ENCODE peak calls at places on chromosomes 4 and X, in seven cellular contexts. One of them, this sample, is unnamed.
A peak's percentile ranks its signal among the peaks of the same experiment; 100 is the strongest.

GRCh38 chr4:39873823-39874222 is 103.9 kb downstream of the PDS5A start:
- DNase-seq in substantia nigra: no peak
- DNase-seq in fibroblast of lung: peak; percentile 15
- DNase-seq in tibial nerve: no peak
- DNase-seq in CD8-positive, alpha-beta memory T cell: no peak
- DNase-seq in SK-N-SH: no peak
- DNase-seq in mammary epithelial cell: no peak
- DNase-seq in this sample: no peak

GRCh38 chrX:15524417-15524816 is 23.8 kb downstream of the BMX start:
- DNase-seq in substantia nigra: no peak
- DNase-seq in fibroblast of lung: peak; percentile 78
- DNase-seq in tibial nerve: no peak
- DNase-seq in CD8-positive, alpha-beta memory T cell: no peak
- DNase-seq in SK-N-SH: no peak
- DNase-seq in mammary epithelial cell: peak; percentile 39
- DNase-seq in this sample: no peak

GRCh38 chr4:74284074-74284473 is 24.2 kb upstream of the EPGN start:
- DNase-seq in substantia nigra: no peak
- DNase-seq in fibroblast of lung: peak; percentile 90
- DNase-seq in tibial nerve: no peak
- DNase-seq in CD8-positive, alpha-beta memory T cell: no peak
- DNase-seq in SK-N-SH: no peak
- DNase-seq in mammary epithelial cell: peak; percentile 73
- DNase-seq in this sample: no peak

GRCh38 chr4:52852041-52852440 is 10.1 kb upstream of the RASL11B start:
- DNase-seq in substantia nigra: no peak
- DNase-seq in fibroblast of lung: no peak
- DNase-seq in tibial nerve: no peak
- DNase-seq in CD8-positive, alpha-beta memory T cell: no peak
- DNase-seq in SK-N-SH: no peak
- DNase-seq in mammary epithelial cell: no peak
- DNase-seq in this sample: no peak

GRCh38 chrX:130108647-130109428 is 1.5 kb downstream of the ELF4 start:
- DNase-seq in substantia nigra: no peak
- DNase-seq in fibroblast of lung: no peak
- DNase-seq in tibial nerve: no peak
- DNase-seq in CD8-positive, alpha-beta memory T cell: no peak
- DNase-seq in SK-N-SH: peak; percentile 36
- DNase-seq in mammary epithelial cell: peak; percentile 45
- DNase-seq in this sample: no peak

GRCh38 chrX:148498067-148498466 is 2.4 kb upstream of the AFF2 start:
- DNase-seq in substantia nigra: no peak
- DNase-seq in fibroblast of lung: no peak
- DNase-seq in tibial nerve: no peak
- DNase-seq in CD8-positive, alpha-beta memory T cell: no peak
- DNase-seq in SK-N-SH: no peak
- DNase-seq in mammary epithelial cell: no peak
- DNase-seq in this sample: no peak

GRCh38 chr4:97016186-97016945 is 1126.9 kb downstream of the STPG2 start:
- DNase-seq in substantia nigra: no peak
- DNase-seq in fibroblast of lung: no peak
- DNase-seq in tibial nerve: no peak
- DNase-seq in CD8-positive, alpha-beta memory T cell: no peak
- DNase-seq in SK-N-SH: no peak
- DNase-seq in mammary epithelial cell: no peak
- DNase-seq in this sample: no peak

GRCh38 chr4:153589703-153590595 is 94.1 kb upstream of the TLR2 start:
- DNase-seq in substantia nigra: no peak
- DNase-seq in fibroblast of lung: no peak
- DNase-seq in tibial nerve: no peak
- DNase-seq in CD8-positive, alpha-beta memory T cell: no peak
- DNase-seq in SK-N-SH: no peak
- DNase-seq in mammary epithelial cell: no peak
- DNase-seq in this sample: no peak

GRCh38 chr4:11801466-11802446 is 373.1 kb upstream of the HS3ST1 start:
- DNase-seq in substantia nigra: no peak
- DNase-seq in fibroblast of lung: no peak
- DNase-seq in tibial nerve: no peak
- DNase-seq in CD8-positive, alpha-beta memory T cell: no peak
- DNase-seq in SK-N-SH: no peak
- DNase-seq in mammary epithelial cell: no peak
- DNase-seq in this sample: no peak

GRCh38 chr4:162865102-162865501 is 301.6 kb downstream of the NAF1 start:
- DNase-seq in substantia nigra: no peak
- DNase-seq in fibroblast of lung: no peak
- DNase-seq in tibial nerve: no peak
- DNase-seq in CD8-positive, alpha-beta memory T cell: no peak
- DNase-seq in SK-N-SH: no peak
- DNase-seq in mammary epithelial cell: no peak
- DNase-seq in this sample: no peak

GRCh38 chrX:12702509-12703091 is 88.6 kb upstream of the PRPS2 start:
- DNase-seq in substantia nigra: no peak
- DNase-seq in fibroblast of lung: no peak
- DNase-seq in tibial nerve: no peak
- DNase-seq in CD8-positive, alpha-beta memory T cell: no peak
- DNase-seq in SK-N-SH: peak; percentile 14
- DNase-seq in mammary epithelial cell: peak; percentile 62
- DNase-seq in this sample: no peak

GRCh38 chr4:151859646-151860045 is 98.8 kb upstream of the GATB start:
- DNase-seq in substantia nigra: no peak
- DNase-seq in fibroblast of lung: no peak
- DNase-seq in tibial nerve: no peak
- DNase-seq in CD8-positive, alpha-beta memory T cell: no peak
- DNase-seq in SK-N-SH: no peak
- DNase-seq in mammary epithelial cell: no peak
- DNase-seq in this sample: no peak

GRCh38 chrX:122579036-122579435 is 605.0 kb upstream of the GRIA3 start:
- DNase-seq in substantia nigra: no peak
- DNase-seq in fibroblast of lung: peak; percentile 60
- DNase-seq in tibial nerve: no peak
- DNase-seq in CD8-positive, alpha-beta memory T cell: no peak
- DNase-seq in SK-N-SH: no peak
- DNase-seq in mammary epithelial cell: no peak
- DNase-seq in this sample: no peak

GRCh38 chrX:106897259-106897658 is 5.9 kb downstream of the RIPPLY1 start:
- DNase-seq in substantia nigra: no peak
- DNase-seq in fibroblast of lung: peak; percentile 70
- DNase-seq in tibial nerve: no peak
- DNase-seq in CD8-positive, alpha-beta memory T cell: no peak
- DNase-seq in SK-N-SH: no peak
- DNase-seq in mammary epithelial cell: peak; percentile 12
- DNase-seq in this sample: no peak

GRCh38 chr4:138398297-138398696 is 156.1 kb upstream of the SLC7A11 start:
- DNase-seq in substantia nigra: no peak
- DNase-seq in fibroblast of lung: no peak
- DNase-seq in tibial nerve: no peak
- DNase-seq in CD8-positive, alpha-beta memory T cell: no peak
- DNase-seq in SK-N-SH: no peak
- DNase-seq in mammary epithelial cell: no peak
- DNase-seq in this sample: no peak

GRCh38 chrX:13341491-13342101 is 21.7 kb upstream of the ATXN3L start:
- DNase-seq in substantia nigra: no peak
- DNase-seq in fibroblast of lung: peak; percentile 63
- DNase-seq in tibial nerve: no peak
- DNase-seq in CD8-positive, alpha-beta memory T cell: no peak
- DNase-seq in SK-N-SH: no peak
- DNase-seq in mammary epithelial cell: no peak
- DNase-seq in this sample: no peak

GRCh38 chr4:38179690-38180299 is 219.6 kb downstream of the PTTG2 start:
- DNase-seq in substantia nigra: peak; percentile 32
- DNase-seq in fibroblast of lung: peak; percentile 85
- DNase-seq in tibial nerve: peak; percentile 61
- DNase-seq in CD8-positive, alpha-beta memory T cell: peak; percentile 49
- DNase-seq in SK-N-SH: peak; percentile 76
- DNase-seq in mammary epithelial cell: peak; percentile 74
- DNase-seq in this sample: peak; percentile 5

GRCh38 chrX:17077349-17077748 is 130.9 kb downstream of the REPS2 start:
- DNase-seq in substantia nigra: no peak
- DNase-seq in fibroblast of lung: no peak
- DNase-seq in tibial nerve: no peak
- DNase-seq in CD8-positive, alpha-beta memory T cell: no peak
- DNase-seq in SK-N-SH: no peak
- DNase-seq in mammary epithelial cell: no peak
- DNase-seq in this sample: no peak

GRCh38 chr4:37631551-37631950 is 54.6 kb downstream of the RELL1 start:
- DNase-seq in substantia nigra: no peak
- DNase-seq in fibroblast of lung: peak; percentile 29
- DNase-seq in tibial nerve: no peak
- DNase-seq in CD8-positive, alpha-beta memory T cell: no peak
- DNase-seq in SK-N-SH: no peak
- DNase-seq in mammary epithelial cell: no peak
- DNase-seq in this sample: no peak

GRCh38 chrX:16462912-16463311 is 187.0 kb upstream of the S100G start:
- DNase-seq in substantia nigra: no peak
- DNase-seq in fibroblast of lung: peak; percentile 82
- DNase-seq in tibial nerve: no peak
- DNase-seq in CD8-positive, alpha-beta memory T cell: no peak
- DNase-seq in SK-N-SH: no peak
- DNase-seq in mammary epithelial cell: no peak
- DNase-seq in this sample: no peak

GRCh38 chr4:83237591-83237990 is 47.0 kb downstream of the COQ2 start:
- DNase-seq in substantia nigra: no peak
- DNase-seq in fibroblast of lung: no peak
- DNase-seq in tibial nerve: no peak
- DNase-seq in CD8-positive, alpha-beta memory T cell: no peak
- DNase-seq in SK-N-SH: no peak
- DNase-seq in mammary epithelial cell: no peak
- DNase-seq in this sample: no peak

GRCh38 chrX:142804085-142804484 is 221.6 kb upstream of the SPANXN4 start:
- DNase-seq in substantia nigra: no peak
- DNase-seq in fibroblast of lung: no peak
- DNase-seq in tibial nerve: no peak
- DNase-seq in CD8-positive, alpha-beta memory T cell: no peak
- DNase-seq in SK-N-SH: peak; percentile 4
- DNase-seq in mammary epithelial cell: no peak
- DNase-seq in this sample: no peak

GRCh38 chr4:17347445-17347844 is 164.4 kb downstream of the QDPR start:
- DNase-seq in substantia nigra: no peak
- DNase-seq in fibroblast of lung: peak; percentile 30
- DNase-seq in tibial nerve: no peak
- DNase-seq in CD8-positive, alpha-beta memory T cell: no peak
- DNase-seq in SK-N-SH: peak; percentile 46
- DNase-seq in mammary epithelial cell: peak; percentile 3
- DNase-seq in this sample: no peak

GRCh38 chr4:167102475-167102874 is 131.8 kb downstream of the SPOCK3 start:
- DNase-seq in substantia nigra: no peak
- DNase-seq in fibroblast of lung: no peak
- DNase-seq in tibial nerve: no peak
- DNase-seq in CD8-positive, alpha-beta memory T cell: no peak
- DNase-seq in SK-N-SH: no peak
- DNase-seq in mammary epithelial cell: no peak
- DNase-seq in this sample: peak; percentile 25

GRCh38 chrX:95058815-95059214 is 1384.8 kb downstream of the FAM133A start:
- DNase-seq in substantia nigra: no peak
- DNase-seq in fibroblast of lung: peak; percentile 89
- DNase-seq in tibial nerve: no peak
- DNase-seq in CD8-positive, alpha-beta memory T cell: no peak
- DNase-seq in SK-N-SH: no peak
- DNase-seq in mammary epithelial cell: peak; percentile 72
- DNase-seq in this sample: no peak

GRCh38 chr4:1981251-1982055 is 27.3 kb downstream of the NELFA start:
- DNase-seq in substantia nigra: no peak
- DNase-seq in fibroblast of lung: no peak
- DNase-seq in tibial nerve: no peak
- DNase-seq in CD8-positive, alpha-beta memory T cell: no peak
- DNase-seq in SK-N-SH: peak; percentile 67
- DNase-seq in mammary epithelial cell: no peak
- DNase-seq in this sample: no peak

GRCh38 chr4:70863099-70863790 is 23.6 kb upstream of the GRSF1 start:
- DNase-seq in substantia nigra: no peak
- DNase-seq in fibroblast of lung: no peak
- DNase-seq in tibial nerve: no peak
- DNase-seq in CD8-positive, alpha-beta memory T cell: no peak
- DNase-seq in SK-N-SH: no peak
- DNase-seq in mammary epithelial cell: peak; percentile 3
- DNase-seq in this sample: no peak

GRCh38 chr4:17165256-17165655 is 266.8 kb upstream of the LDB2 start:
- DNase-seq in substantia nigra: no peak
- DNase-seq in fibroblast of lung: peak; percentile 35
- DNase-seq in tibial nerve: no peak
- DNase-seq in CD8-positive, alpha-beta memory T cell: no peak
- DNase-seq in SK-N-SH: no peak
- DNase-seq in mammary epithelial cell: no peak
- DNase-seq in this sample: no peak

GRCh38 chrX:47749185-47749967 is 87.3 kb upstream of the ZNF81 start:
- DNase-seq in substantia nigra: no peak
- DNase-seq in fibroblast of lung: peak; percentile 3
- DNase-seq in tibial nerve: no peak
- DNase-seq in CD8-positive, alpha-beta memory T cell: no peak
- DNase-seq in SK-N-SH: no peak
- DNase-seq in mammary epithelial cell: no peak
- DNase-seq in this sample: no peak

GRCh38 chr4:150534818-150535217 is 47.1 kb upstream of the MAB21L2 start:
- DNase-seq in substantia nigra: no peak
- DNase-seq in fibroblast of lung: no peak
- DNase-seq in tibial nerve: no peak
- DNase-seq in CD8-positive, alpha-beta memory T cell: no peak
- DNase-seq in SK-N-SH: no peak
- DNase-seq in mammary epithelial cell: no peak
- DNase-seq in this sample: no peak
- H3K27ac ChIP-seq in substantia nigra: no peak overlapping the region
- H3K27ac ChIP-seq in fibroblast of lung: no peak overlapping the region
- H3K27ac ChIP-seq in tibial nerve: no peak overlapping the region
- H3K27ac ChIP-seq in CD8-positive, alpha-beta memory T cell: no peak overlapping the region
- H3K27ac ChIP-seq in SK-N-SH: no peak overlapping the region
- H3K27ac ChIP-seq in mammary epithelial cell: no peak overlapping the region
- H3K27ac ChIP-seq in this sample: no peak overlapping the region

GRCh38 chrX:1609759-1610158 is 5.1 kb upstream of the ASMT start:
- DNase-seq in substantia nigra: no peak
- DNase-seq in fibroblast of lung: no peak
- DNase-seq in tibial nerve: no peak
- DNase-seq in CD8-positive, alpha-beta memory T cell: no peak
- DNase-seq in SK-N-SH: no peak
- DNase-seq in mammary epithelial cell: no peak
- DNase-seq in this sample: no peak
- H3K27ac ChIP-seq in substantia nigra: no peak overlapping the region
- H3K27ac ChIP-seq in fibroblast of lung: no peak overlapping the region
- H3K27ac ChIP-seq in tibial nerve: no peak overlapping the region
- H3K27ac ChIP-seq in CD8-positive, alpha-beta memory T cell: no peak overlapping the region
- H3K27ac ChIP-seq in SK-N-SH: no peak overlapping the region
- H3K27ac ChIP-seq in mammary epithelial cell: no peak overlapping the region
- H3K27ac ChIP-seq in this sample: no peak overlapping the region

GRCh38 chrX:18896680-18897544 is 87.0 kb downstream of the PHKA2 start:
- DNase-seq in substantia nigra: no peak
- DNase-seq in fibroblast of lung: no peak
- DNase-seq in tibial nerve: no peak
- DNase-seq in CD8-positive, alpha-beta memory T cell: no peak
- DNase-seq in SK-N-SH: no peak
- DNase-seq in mammary epithelial cell: no peak
- DNase-seq in this sample: no peak
- H3K27ac ChIP-seq in substantia nigra: no peak overlapping the region
- H3K27ac ChIP-seq in fibroblast of lung: no peak overlapping the region
- H3K27ac ChIP-seq in tibial nerve: peak overlapping the region; percentile 78
- H3K27ac ChIP-seq in CD8-positive, alpha-beta memory T cell: no peak overlapping the region
- H3K27ac ChIP-seq in SK-N-SH: no peak overlapping the region
- H3K27ac ChIP-seq in mammary epithelial cell: no peak overlapping the region
- H3K27ac ChIP-seq in this sample: peak overlapping the region; percentile 8

DNA sequence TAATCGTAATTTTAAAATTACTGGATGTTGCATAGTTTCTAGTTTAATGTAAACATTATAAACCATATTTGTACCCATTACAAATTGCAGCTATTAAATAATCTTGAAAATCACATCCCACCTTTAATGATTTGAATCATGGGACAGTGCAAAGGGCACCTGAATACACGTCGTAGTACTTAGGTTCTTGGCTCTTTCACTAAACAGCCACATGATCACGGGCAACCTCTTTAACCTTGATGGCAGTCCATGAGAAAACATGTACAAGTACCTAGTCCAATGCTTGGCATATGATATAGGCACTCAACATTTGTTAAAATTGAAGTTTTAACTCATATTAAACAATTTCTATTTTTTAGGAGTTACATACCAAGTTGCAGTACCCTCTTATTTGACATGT is 11.8 kb upstream of the FBXL5 start:
- DNase-seq in substantia nigra: no peak
- DNase-seq in fibroblast of lung: no peak
- DNase-seq in tibial nerve: no peak
- DNase-seq in CD8-positive, alpha-beta memory T cell: no peak
- DNase-seq in SK-N-SH: no peak
- DNase-seq in mammary epithelial cell: no peak
- DNase-seq in this sample: no peak
- H3K27ac ChIP-seq in substantia nigra: no peak overlapping the region
- H3K27ac ChIP-seq in fibroblast of lung: no peak overlapping the region
- H3K27ac ChIP-seq in tibial nerve: no peak overlapping the region
- H3K27ac ChIP-seq in CD8-positive, alpha-beta memory T cell: no peak overlapping the region
- H3K27ac ChIP-seq in SK-N-SH: no peak overlapping the region
- H3K27ac ChIP-seq in mammary epithelial cell: no peak overlapping the region
- H3K27ac ChIP-seq in this sample: no peak overlapping the region

This sample was measured in caudate nucleus.